ENCODE peak calls at places on chromosome 6, in six cellular contexts. B is uterus; S is CD8-positive, alpha-beta memory T cell; J is ascending aorta; L is psoas muscle; A is left ventricle myocardium inferior. O is an unnamed sample. For H3K4me1, the result is how much of the 10 kb centered on the place peaks cover.

GRCh38 chr6:57116776-57117175 is 26.8 kb downstream of the ZNF451 start:
- DNase-seq in B (no peak), S (no peak), J (no peak), L (no peak), A (no peak), O (no peak)

GRCh38 chr6:133835901-133836300 is 53.0 kb upstream of the TCF21 start:
- DNase-seq in B (no peak), S (no peak), J (no peak), L (no peak), A (no peak), O (no peak)

GRCh38 chr6:137951064-137951597 is 84.1 kb downstream of the TNFAIP3 start:
- DNase-seq in B (no peak), S (no peak), J (no peak), L (no peak), A (no peak), O (no peak)

GRCh38 chr6:112701201-112701600 is 354.1 kb downstream of the RFPL4B start:
- DNase-seq in B (no peak), S (no peak), J (no peak), L (peak), A (no peak), O (no peak)

GRCh38 chr6:149079911-149080501 is 237.5 kb upstream of the TAB2 start:
- DNase-seq in B (peak), S (no peak), J (peak), L (peak), A (peak), O (no peak)

GRCh38 chr6:42147138-42147562 is 4.7 kb upstream of the C6orf132 start:
- DNase-seq in B (no peak), S (no peak), J (no peak), L (no peak), A (no peak), O (no peak)

GRCh38 chr6:82690283-82690682 is 326.7 kb downstream of the TPBG start:
- DNase-seq in B (no peak), S (no peak), J (no peak), L (no peak), A (no peak), O (no peak)

GRCh38 chr6:18183736-18184135 is 28.5 kb downstream of the KDM1B start:
- DNase-seq in B (no peak), S (no peak), J (no peak), L (no peak), A (no peak), O (no peak)

GRCh38 chr6:139943391-139943790 is 568.9 kb upstream of the CITED2 start:
- DNase-seq in B (no peak), S (no peak), J (no peak), L (no peak), A (no peak), O (no peak)

GRCh38 chr6:89489078-89489477 is 56.1 kb downstream of the ANKRD6 start:
- DNase-seq in B (no peak), S (no peak), J (no peak), L (no peak), A (no peak), O (no peak)

GRCh38 chr6:88916615-88917198 is 46.7 kb downstream of the RNGTT start:
- DNase-seq in B (no peak), S (no peak), J (no peak), L (no peak), A (no peak), O (no peak)

GRCh38 chr6:1608976-1609661 is 596 bp upstream of the FOXC1 start:
- DNase-seq in B (no peak), S (no peak), J (peak), L (peak), A (no peak), O (no peak)
- H3K4me1 ChIP-seq in B (under half), S (under half), J (under half), L (under half), A (half or more), O (half or more)

DNA sequence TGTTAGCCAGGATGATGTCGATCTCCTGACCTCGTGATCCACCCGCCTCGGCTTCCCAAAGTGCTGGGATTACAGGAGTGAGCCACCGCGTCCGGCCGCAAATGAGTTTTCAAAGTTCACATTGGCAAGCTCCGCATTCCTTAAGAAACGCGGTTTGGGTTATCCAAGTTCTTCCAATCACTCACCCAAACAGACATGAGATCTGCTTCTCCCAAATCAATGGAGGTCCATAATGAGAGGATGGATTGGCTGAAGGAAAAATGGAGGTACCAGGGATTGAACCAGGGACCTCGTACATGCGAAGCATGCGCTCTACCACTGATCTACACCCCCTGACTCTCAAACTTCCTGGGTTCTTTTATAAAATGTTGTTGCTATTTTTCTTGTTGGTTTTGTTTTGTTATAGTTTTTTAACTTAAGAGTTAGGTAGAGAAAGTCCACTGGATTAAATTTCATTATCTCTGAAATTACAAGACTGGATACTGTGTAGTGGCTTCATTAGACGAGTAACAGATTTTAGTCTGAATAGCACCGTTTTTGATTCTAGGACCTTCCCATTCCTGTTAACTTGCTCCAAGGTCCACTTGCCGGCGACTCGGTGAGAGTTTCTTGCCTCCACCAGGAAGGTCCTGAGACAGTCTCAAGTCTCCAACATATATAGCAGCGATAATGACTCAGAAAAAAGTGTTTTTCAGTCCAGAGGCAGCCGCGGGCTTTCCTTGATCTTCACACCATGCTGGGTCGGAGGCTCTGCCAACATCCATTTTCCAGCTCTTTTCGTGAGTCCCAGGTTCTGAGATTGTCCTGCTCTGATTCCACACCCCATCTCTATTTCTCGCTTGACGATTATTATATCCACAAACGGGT is 170.2 kb downstream of the GPX5 start:
- DNase-seq in B (no peak), S (no peak), J (no peak), L (no peak), A (no peak), O (no peak)
- H3K4me3 ChIP-seq in B (no peak), S (no peak), J (no peak), L (peak), A (peak), O (no peak)

DNA sequence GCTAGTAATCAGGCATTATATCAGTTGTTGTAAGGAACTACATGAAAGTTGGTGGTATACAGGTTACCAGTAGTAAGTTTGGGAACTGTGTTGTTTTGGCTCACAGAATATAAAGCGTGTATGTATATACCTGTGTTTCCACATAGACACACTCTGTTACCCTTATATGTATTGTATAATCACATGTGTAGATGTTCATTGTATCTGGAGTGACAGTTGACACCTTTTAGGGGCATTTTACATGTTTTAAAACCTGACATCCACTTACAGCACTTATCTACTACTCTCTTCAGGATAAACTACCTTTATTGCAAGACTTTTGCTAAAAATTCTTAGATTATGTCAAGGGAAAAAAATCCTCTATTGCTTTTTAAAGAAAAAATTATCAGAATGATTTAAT is 228.9 kb downstream of the LAMA2 start:
- DNase-seq in B (no peak), S (no peak), J (no peak), L (no peak), A (no peak), O (no peak)
- H3K4me1 ChIP-seq in B (under half), S (under half), J (under half), L (under half), A (half or more), O (under half)

GRCh38 chr6:36660771-36661471 is 17.6 kb upstream of the CDKN1A start:
- DNase-seq in B (peak), S (no peak), J (no peak), L (peak), A (peak), O (peak)
- H3K4me3 ChIP-seq in B (no peak), S (no peak), J (peak), L (peak), A (peak), O (peak)

GRCh38 chr6:15386756-15387112 is 140.9 kb downstream of the JARID2 start:
- DNase-seq in B (no peak), S (no peak), J (no peak), L (no peak), A (no peak), O (no peak)

GRCh38 chr6:15387118-15387517 is 141.2 kb downstream of the JARID2 start:
- DNase-seq in B (no peak), S (no peak), J (no peak), L (no peak), A (no peak), O (no peak)

GRCh38 chr6:15384901-15385300 is 139.0 kb downstream of the JARID2 start:
- DNase-seq in B (no peak), S (no peak), J (no peak), L (no peak), A (no peak), O (no peak)

GRCh38 chr6:15386110-15386755 is 140.4 kb downstream of the JARID2 start:
- DNase-seq in B (no peak), S (no peak), J (no peak), L (no peak), A (no peak), O (no peak)

DNA sequence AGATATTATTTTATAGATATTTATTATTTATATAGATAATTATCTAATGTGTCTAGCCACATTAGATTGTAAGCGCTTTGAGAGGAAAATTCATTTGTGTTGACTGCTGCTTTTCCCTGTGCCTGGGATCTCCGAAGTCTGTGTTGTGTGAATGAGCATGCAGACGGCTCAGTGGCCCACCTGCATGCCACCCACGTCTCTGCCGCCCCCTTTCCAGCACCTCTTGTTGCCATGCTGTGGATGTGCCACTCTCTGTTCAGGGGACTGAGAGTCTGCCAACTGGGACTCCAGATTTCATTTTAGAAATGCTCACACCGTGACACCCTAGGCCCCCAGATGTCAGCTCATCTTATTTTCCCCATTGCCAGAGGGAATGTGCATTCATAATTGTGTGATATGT is 139.7 kb downstream of the JARID2 start:
- DNase-seq in B (no peak), S (no peak), J (no peak), L (no peak), A (no peak), O (no peak)
- H3K4me1 ChIP-seq in B (under half), S (under half), J (under half), L (half or more), A (half or more), O (under half)